ENCODE peak calls at places on chromosomes 7 and 10, in six cellular contexts. One of them, this sample, is unnamed.

GRCh38 chr7:159143780-159144755 is 599 bp downstream of the VIPR2 start:
- DNase-seq in IMR-90: no peak
- DNase-seq in A549: no peak
- DNase-seq in GM12878: no peak
- DNase-seq in HepG2: no peak
- DNase-seq in SK-N-SH: peak
- DNase-seq in this sample: no peak

GRCh38 chr7:67426654-67427053 is 430.0 kb downstream of the TYW1 start:
- DNase-seq in IMR-90: no peak
- DNase-seq in A549: no peak
- DNase-seq in GM12878: no peak
- DNase-seq in HepG2: no peak
- DNase-seq in SK-N-SH: no peak
- DNase-seq in this sample: no peak

GRCh38 chr10:5814110-5815107 is 1.2 kb upstream of the GDI2 start:
- DNase-seq in IMR-90: peak
- DNase-seq in A549: peak
- DNase-seq in GM12878: no peak
- DNase-seq in HepG2: no peak
- DNase-seq in SK-N-SH: no peak
- DNase-seq in this sample: no peak

GRCh38 chr7:27689045-27689877 is 26.6 kb upstream of the HIBADH start:
- DNase-seq in IMR-90: peak
- DNase-seq in A549: peak
- DNase-seq in GM12878: no peak
- DNase-seq in HepG2: peak
- DNase-seq in SK-N-SH: peak
- DNase-seq in this sample: peak

GRCh38 chr10:6704891-6705290 is 124.8 kb upstream of the PRKCQ start:
- DNase-seq in IMR-90: no peak
- DNase-seq in A549: no peak
- DNase-seq in GM12878: no peak
- DNase-seq in HepG2: no peak
- DNase-seq in SK-N-SH: no peak
- DNase-seq in this sample: no peak

GRCh38 chr7:86925221-86925620 is 134.2 kb downstream of the ELAPOR2 start:
- DNase-seq in IMR-90: no peak
- DNase-seq in A549: no peak
- DNase-seq in GM12878: no peak
- DNase-seq in HepG2: no peak
- DNase-seq in SK-N-SH: no peak
- DNase-seq in this sample: no peak

GRCh38 chr7:80654887-80655340 is 16.5 kb downstream of the CD36 start:
- DNase-seq in IMR-90: no peak
- DNase-seq in A549: no peak
- DNase-seq in GM12878: no peak
- DNase-seq in HepG2: peak
- DNase-seq in SK-N-SH: no peak
- DNase-seq in this sample: no peak

GRCh38 chr10:103930881-103931280 is 12.9 kb upstream of the STN1 start:
- DNase-seq in IMR-90: no peak
- DNase-seq in A549: no peak
- DNase-seq in GM12878: no peak
- DNase-seq in HepG2: no peak
- DNase-seq in SK-N-SH: no peak
- DNase-seq in this sample: no peak

GRCh38 chr7:67743501-67743900 is 746.9 kb downstream of the TYW1 start:
- DNase-seq in IMR-90: no peak
- DNase-seq in A549: no peak
- DNase-seq in GM12878: no peak
- DNase-seq in HepG2: no peak
- DNase-seq in SK-N-SH: no peak
- DNase-seq in this sample: no peak

GRCh38 chr10:99530108-99531025 is 2.4 kb upstream of the NKX2-3 start:
- DNase-seq in IMR-90: no peak
- DNase-seq in A549: no peak
- DNase-seq in GM12878: no peak
- DNase-seq in HepG2: no peak
- DNase-seq in SK-N-SH: peak
- DNase-seq in this sample: no peak

GRCh38 chr7:79624336-79624735 is 170.9 kb upstream of the MAGI2 start:
- DNase-seq in IMR-90: no peak
- DNase-seq in A549: no peak
- DNase-seq in GM12878: no peak
- DNase-seq in HepG2: no peak
- DNase-seq in SK-N-SH: no peak
- DNase-seq in this sample: no peak

DNA sequence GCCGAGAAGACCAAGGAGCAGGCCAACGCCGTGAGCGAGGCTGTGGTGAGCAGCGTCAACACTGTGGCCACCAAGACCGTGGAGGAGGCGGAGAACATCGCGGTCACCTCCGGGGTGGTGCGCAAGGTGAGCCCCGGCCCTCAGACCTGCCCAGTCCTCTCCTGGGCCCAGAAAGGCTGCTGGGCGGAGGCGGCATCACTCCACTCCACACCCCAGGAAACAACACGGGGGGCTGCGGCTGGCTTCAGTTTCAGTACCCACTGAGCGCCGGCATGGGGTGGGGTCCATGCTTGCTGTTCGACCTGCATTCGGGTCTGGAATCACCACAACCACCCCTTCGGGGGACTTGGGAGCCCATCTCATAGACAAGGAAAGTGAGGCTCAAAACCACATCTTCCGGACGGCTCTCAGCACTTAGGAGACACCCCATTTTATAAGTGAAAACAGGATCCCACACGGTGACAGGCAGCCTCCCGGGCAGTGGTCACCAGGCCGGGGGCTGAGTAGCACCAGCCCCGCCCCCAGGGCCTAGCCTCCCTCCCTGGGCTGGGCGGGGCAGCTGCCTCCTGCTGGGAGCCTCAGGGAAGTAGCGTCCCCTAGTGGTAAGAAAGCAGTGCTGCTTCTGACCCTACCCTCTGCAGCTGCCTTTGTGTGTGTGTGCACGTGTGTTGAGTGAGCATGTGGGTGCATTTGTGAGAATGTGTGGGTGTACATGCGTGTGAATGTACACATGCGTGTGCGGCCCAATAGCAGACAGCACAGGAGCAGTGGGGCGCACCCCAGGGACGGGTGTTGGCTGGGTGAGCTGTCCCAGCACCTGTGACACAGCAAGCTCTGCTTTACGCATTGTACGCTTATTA is 1.8 kb downstream of the SNCG start:
- DNase-seq in IMR-90: peak
- DNase-seq in A549: peak
- DNase-seq in GM12878: peak
- DNase-seq in HepG2: peak
- DNase-seq in SK-N-SH: peak
- DNase-seq in this sample: peak
- TF ChIP-seq SMC3 in IMR-90: peak
- TF ChIP-seq SMC3 in A549: peak
- TF ChIP-seq SMC3 in GM12878: peak
- TF ChIP-seq SMC3 in HepG2: peak
- TF ChIP-seq SMC3 in SK-N-SH: peak
- TF ChIP-seq SMC3 in this sample: peak

GRCh38 chr7:25350074-25350473 is 121.8 kb upstream of the NPVF start:
- DNase-seq in IMR-90: no peak
- DNase-seq in A549: no peak
- DNase-seq in GM12878: no peak
- DNase-seq in HepG2: no peak
- DNase-seq in SK-N-SH: no peak
- DNase-seq in this sample: no peak

GRCh38 chr7:25349283-25349682 is 121.0 kb upstream of the NPVF start:
- DNase-seq in IMR-90: no peak
- DNase-seq in A549: no peak
- DNase-seq in GM12878: no peak
- DNase-seq in HepG2: no peak
- DNase-seq in SK-N-SH: no peak
- DNase-seq in this sample: no peak

GRCh38 chr7:25347360-25347759 is 119.1 kb upstream of the NPVF start:
- DNase-seq in IMR-90: no peak
- DNase-seq in A549: no peak
- DNase-seq in GM12878: no peak
- DNase-seq in HepG2: no peak
- DNase-seq in SK-N-SH: no peak
- DNase-seq in this sample: no peak

GRCh38 chr7:25351761-25352160 is 123.5 kb upstream of the NPVF start:
- DNase-seq in IMR-90: no peak
- DNase-seq in A549: no peak
- DNase-seq in GM12878: no peak
- DNase-seq in HepG2: no peak
- DNase-seq in SK-N-SH: no peak
- DNase-seq in this sample: no peak

DNA sequence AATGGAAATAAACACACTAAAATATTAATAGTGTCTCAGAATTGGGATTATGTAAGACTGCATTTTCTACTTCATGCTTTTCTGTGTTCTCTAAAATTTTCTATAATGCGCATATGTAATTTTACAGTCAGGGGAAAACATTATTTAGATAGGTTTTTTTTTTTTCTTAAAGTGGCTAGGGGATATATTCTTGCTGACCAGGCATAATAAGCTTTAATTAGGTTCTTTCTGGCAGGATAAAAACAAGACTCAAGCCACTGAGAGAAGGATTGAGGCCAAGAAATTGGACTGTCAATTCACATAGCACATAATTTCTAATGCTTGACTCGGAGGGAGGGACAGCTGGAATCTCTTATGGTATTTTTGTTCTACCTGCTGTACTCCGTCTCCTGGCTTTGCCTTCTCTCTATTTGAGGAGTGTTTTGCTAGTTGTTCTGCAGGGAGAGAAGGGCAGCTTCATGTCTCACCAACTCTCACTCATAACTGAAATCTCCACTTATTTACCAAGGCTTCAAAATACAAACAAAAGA is 119.8 kb upstream of the NPVF start:
- DNase-seq in IMR-90: no peak
- DNase-seq in A549: no peak
- DNase-seq in GM12878: no peak
- DNase-seq in HepG2: no peak
- DNase-seq in SK-N-SH: no peak
- DNase-seq in this sample: no peak
- TF ChIP-seq CTCF in IMR-90: no peak
- TF ChIP-seq CTCF in A549: no peak
- TF ChIP-seq CTCF in GM12878: no peak
- TF ChIP-seq CTCF in HepG2: no peak
- TF ChIP-seq CTCF in SK-N-SH: no peak
- TF ChIP-seq CTCF in this sample: no peak

GRCh38 chr10:107971411-107971810 is 806.9 kb upstream of the SORCS1 start:
- DNase-seq in IMR-90: no peak
- DNase-seq in A549: no peak
- DNase-seq in GM12878: no peak
- DNase-seq in HepG2: no peak
- DNase-seq in SK-N-SH: no peak
- DNase-seq in this sample: no peak

GRCh38 chr10:107969936-107970335 is 805.4 kb upstream of the SORCS1 start:
- DNase-seq in IMR-90: no peak
- DNase-seq in A549: no peak
- DNase-seq in GM12878: no peak
- DNase-seq in HepG2: no peak
- DNase-seq in SK-N-SH: no peak
- DNase-seq in this sample: no peak

GRCh38 chr10:107970512-107970911 is 806.0 kb upstream of the SORCS1 start:
- DNase-seq in IMR-90: no peak
- DNase-seq in A549: no peak
- DNase-seq in GM12878: no peak
- DNase-seq in HepG2: no peak
- DNase-seq in SK-N-SH: no peak
- DNase-seq in this sample: no peak

GRCh38 chr10:107971973-107972372 is 807.5 kb upstream of the SORCS1 start:
- DNase-seq in IMR-90: no peak
- DNase-seq in A549: peak
- DNase-seq in GM12878: no peak
- DNase-seq in HepG2: no peak
- DNase-seq in SK-N-SH: no peak
- DNase-seq in this sample: no peak

DNA sequence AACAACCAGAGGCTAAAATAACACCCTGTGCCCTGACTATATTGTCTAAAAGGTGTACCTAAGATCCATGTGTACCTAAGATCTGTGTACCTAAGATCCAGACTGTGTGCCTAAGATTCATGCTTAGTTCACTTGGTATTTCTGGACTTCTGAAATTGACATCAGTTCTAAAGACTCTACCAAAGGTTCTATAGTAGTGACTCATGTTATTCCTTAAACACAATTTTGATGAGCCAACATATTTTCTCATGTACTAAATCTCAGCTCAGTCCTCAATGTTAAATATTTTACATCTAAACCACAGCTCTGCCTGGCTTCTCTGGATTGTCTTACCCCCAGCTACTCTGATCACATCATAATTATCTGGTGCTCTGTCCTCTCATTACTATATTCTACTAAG is 802.3 kb upstream of the SORCS1 start:
- DNase-seq in IMR-90: no peak
- DNase-seq in A549: no peak
- DNase-seq in GM12878: no peak
- DNase-seq in HepG2: no peak
- DNase-seq in SK-N-SH: no peak
- DNase-seq in this sample: no peak
- TF ChIP-seq SMC3 in IMR-90: no peak
- TF ChIP-seq SMC3 in A549: no peak
- TF ChIP-seq SMC3 in GM12878: no peak
- TF ChIP-seq SMC3 in HepG2: no peak
- TF ChIP-seq SMC3 in SK-N-SH: no peak
- TF ChIP-seq SMC3 in this sample: no peak

GRCh38 chr7:106282374-106282773 is 2.4 kb downstream of the NAMPT start:
- DNase-seq in IMR-90: no peak
- DNase-seq in A549: no peak
- DNase-seq in GM12878: no peak
- DNase-seq in HepG2: peak
- DNase-seq in SK-N-SH: no peak
- DNase-seq in this sample: peak
- TF ChIP-seq CTCF in IMR-90: no peak
- TF ChIP-seq CTCF in A549: no peak
- TF ChIP-seq CTCF in GM12878: no peak
- TF ChIP-seq CTCF in HepG2: no peak
- TF ChIP-seq CTCF in SK-N-SH: no peak
- TF ChIP-seq CTCF in this sample: no peak

GRCh38 chr10:107919626-107920235 is 755.2 kb upstream of the SORCS1 start:
- DNase-seq in IMR-90: no peak
- DNase-seq in A549: no peak
- DNase-seq in GM12878: no peak
- DNase-seq in HepG2: no peak
- DNase-seq in SK-N-SH: no peak
- DNase-seq in this sample: no peak

GRCh38 chr10:107913317-107914294 is 749.1 kb upstream of the SORCS1 start:
- DNase-seq in IMR-90: no peak
- DNase-seq in A549: no peak
- DNase-seq in GM12878: no peak
- DNase-seq in HepG2: no peak
- DNase-seq in SK-N-SH: peak
- DNase-seq in this sample: no peak

GRCh38 chr10:107918171-107918570 is 753.7 kb upstream of the SORCS1 start:
- DNase-seq in IMR-90: no peak
- DNase-seq in A549: no peak
- DNase-seq in GM12878: no peak
- DNase-seq in HepG2: no peak
- DNase-seq in SK-N-SH: no peak
- DNase-seq in this sample: no peak

GRCh38 chr10:107914450-107915276 is 750.2 kb upstream of the SORCS1 start:
- DNase-seq in IMR-90: no peak
- DNase-seq in A549: peak
- DNase-seq in GM12878: no peak
- DNase-seq in HepG2: no peak
- DNase-seq in SK-N-SH: peak
- DNase-seq in this sample: no peak

GRCh38 chr10:107915277-107915634 is 750.8 kb upstream of the SORCS1 start:
- DNase-seq in IMR-90: no peak
- DNase-seq in A549: peak
- DNase-seq in GM12878: no peak
- DNase-seq in HepG2: peak
- DNase-seq in SK-N-SH: no peak
- DNase-seq in this sample: no peak
- TF ChIP-seq SMC3 in IMR-90: no peak
- TF ChIP-seq SMC3 in A549: no peak
- TF ChIP-seq SMC3 in GM12878: no peak
- TF ChIP-seq SMC3 in HepG2: no peak
- TF ChIP-seq SMC3 in SK-N-SH: no peak
- TF ChIP-seq SMC3 in this sample: no peak

This sample was measured in K562.